ENCODE peak calls at places on chromosomes 7 and 10, in seven cellular contexts. Y is psoas muscle; K is activated CD8-positive, alpha-beta memory T cell treated with anti-CD3 and anti-CD28 coated beads, Interleukin-2, amount 50 U/mL, for 4 hours; S is Right ventricle myocardium superior; I is NCI-H1105; H is iPS-NIHi11; Q is SJSA1. Z is an unnamed sample.

GRCh38 chr10:45640941-45641340 is 31.6 kb downstream of the ZFAND4 start:
- DNase-seq in Y (no peak), K (no peak), S (no peak), I (no peak), H (no peak), Q (no peak), Z (no peak)

GRCh38 chr7:140571537-140572122 is 69.0 kb downstream of the DENND2A start:
- DNase-seq in Y (no peak), K (no peak), S (no peak), I (no peak), H (no peak), Q (no peak), Z (no peak)

GRCh38 chr7:83055197-83055596 is 107.5 kb downstream of the PCLO start:
- DNase-seq in Y (no peak), K (no peak), S (no peak), I (no peak), H (no peak), Q (no peak), Z (no peak)

GRCh38 chr10:33010132-33011037 is 52.4 kb upstream of the ITGB1 start:
- DNase-seq in Y (no peak), K (no peak), S (no peak), I (no peak), H (peak), Q (peak), Z (no peak)

GRCh38 chr10:11164806-11165590 is 147.3 kb downstream of the CELF2 start:
- DNase-seq in Y (peak), K (peak), S (peak), I (no peak), H (peak), Q (no peak), Z (no peak)

GRCh38 chr7:28823582-28823981 is 134.5 kb downstream of the TRIL start:
- DNase-seq in Y (no peak), K (no peak), S (no peak), I (no peak), H (no peak), Q (no peak), Z (no peak)

GRCh38 chr10:22230331-22230833 is 12.6 kb upstream of the EBLN1 start:
- DNase-seq in Y (no peak), K (peak), S (no peak), I (peak), H (peak), Q (peak), Z (no peak)

GRCh38 chr7:124603066-124603465 is 162.5 kb downstream of the GPR37 start:
- DNase-seq in Y (no peak), K (no peak), S (no peak), I (no peak), H (no peak), Q (no peak), Z (no peak)

GRCh38 chr10:92689663-92690210 is at the start of gene HHEX:
- DNase-seq in Y (peak), K (peak), S (peak), I (no peak), H (peak), Q (no peak), Z (no peak)

GRCh38 chr7:6623589-6624245 is 8.3 kb downstream of the ZNF853 start:
- DNase-seq in Y (no peak), K (no peak), S (no peak), I (no peak), H (no peak), Q (no peak), Z (no peak)

GRCh38 chr10:89553064-89553734 is 17.8 kb upstream of the SLC16A12 start:
- DNase-seq in Y (no peak), K (no peak), S (no peak), I (no peak), H (no peak), Q (peak), Z (no peak)

GRCh38 chr10:12707461-12708185 is 293.9 kb downstream of the CCDC3 start:
- DNase-seq in Y (no peak), K (no peak), S (no peak), I (no peak), H (peak), Q (peak), Z (peak)

GRCh38 chr7:47392241-47392759 is 189.6 kb downstream of the TNS3 start:
- DNase-seq in Y (peak), K (no peak), S (peak), I (no peak), H (no peak), Q (no peak), Z (no peak)

GRCh38 chr7:40622830-40623507 is 488.2 kb downstream of the SUGCT start:
- DNase-seq in Y (no peak), K (no peak), S (no peak), I (no peak), H (no peak), Q (no peak), Z (no peak)

GRCh38 chr10:111323567-111323966 is 246.7 kb downstream of the ADRA2A start:
- DNase-seq in Y (no peak), K (no peak), S (no peak), I (no peak), H (no peak), Q (peak), Z (no peak)

GRCh38 chr10:98309366-98310355 is 41.7 kb upstream of the LOXL4 start:
- DNase-seq in Y (peak), K (no peak), S (peak), I (no peak), H (peak), Q (peak), Z (peak)

GRCh38 chr10:106643521-106643920 is 521.0 kb downstream of the SORCS1 start:
- DNase-seq in Y (no peak), K (no peak), S (no peak), I (no peak), H (no peak), Q (no peak), Z (no peak)

GRCh38 chr7:104156842-104157277 is 51.0 kb downstream of the ORC5 start:
- DNase-seq in Y (no peak), K (no peak), S (no peak), I (peak), H (no peak), Q (no peak), Z (no peak)

GRCh38 chr7:43637114-43637806 is 54.4 kb downstream of the STK17A start:
- DNase-seq in Y (no peak), K (no peak), S (no peak), I (no peak), H (no peak), Q (no peak), Z (no peak)

GRCh38 chr7:89771003-89771636 is 383.1 kb upstream of the STEAP1 start:
- DNase-seq in Y (no peak), K (no peak), S (no peak), I (no peak), H (no peak), Q (no peak), Z (no peak)

GRCh38 chr10:103693070-103693811 is 162.1 kb downstream of the SH3PXD2A start:
- DNase-seq in Y (peak), K (peak), S (no peak), I (no peak), H (peak), Q (no peak), Z (no peak)

GRCh38 chr10:18140957-18141888 is 999 bp downstream of the CACNB2 start:
- DNase-seq in Y (no peak), K (no peak), S (no peak), I (no peak), H (peak), Q (no peak), Z (no peak)

GRCh38 chr7:21869785-21870402 is 75.8 kb downstream of the CDCA7L start:
- DNase-seq in Y (no peak), K (no peak), S (no peak), I (no peak), H (no peak), Q (no peak), Z (no peak)

GRCh38 chr7:92639213-92639896 is 49.2 kb upstream of the FAM133B start:
- DNase-seq in Y (no peak), K (no peak), S (no peak), I (no peak), H (no peak), Q (no peak), Z (no peak)

GRCh38 chr7:43058271-43059066 is 54.0 kb upstream of the HECW1 start:
- DNase-seq in Y (no peak), K (no peak), S (no peak), I (no peak), H (no peak), Q (no peak), Z (no peak)

GRCh38 chr7:46320956-46321355 is 399.9 kb upstream of the IGFBP3 start:
- DNase-seq in Y (no peak), K (no peak), S (no peak), I (no peak), H (no peak), Q (no peak), Z (no peak)

GRCh38 chr7:39336457-39336856 is 229.7 kb upstream of the YAE1 start:
- DNase-seq in Y (no peak), K (no peak), S (no peak), I (no peak), H (no peak), Q (peak), Z (no peak)

GRCh38 chr10:89283174-89283987 is 18.5 kb upstream of the IFIT2 start:
- DNase-seq in Y (no peak), K (no peak), S (no peak), I (no peak), H (no peak), Q (peak), Z (no peak)

GRCh38 chr10:44457259-44457658 is 72.4 kb upstream of the CXCL12 start:
- DNase-seq in Y (no peak), K (no peak), S (no peak), I (no peak), H (no peak), Q (no peak), Z (no peak)

GRCh38 chr7:85554294-85554877 is 367.5 kb upstream of the SEMA3D start:
- DNase-seq in Y (no peak), K (no peak), S (no peak), I (peak), H (peak), Q (peak), Z (no peak)

GRCh38 chr10:70692043-70692603 is 19.8 kb downstream of the ADAMTS14 start:
- DNase-seq in Y (no peak), K (no peak), S (no peak), I (no peak), H (no peak), Q (no peak), Z (no peak)

GRCh38 chr10:97644961-97645360 is 4.5 kb downstream of the PI4K2A start:
- DNase-seq in Y (no peak), K (no peak), S (no peak), I (no peak), H (no peak), Q (no peak), Z (no peak)

GRCh38 chr10:22712959-22713852 is 1.2 kb downstream of the PIP4K2A start:
- DNase-seq in Y (peak), K (peak), S (peak), I (no peak), H (peak), Q (peak), Z (peak)

GRCh38 chr10:95394161-95394880 is 103.5 kb upstream of the PDLIM1 start:
- DNase-seq in Y (no peak), K (no peak), S (no peak), I (no peak), H (no peak), Q (no peak), Z (no peak)

GRCh38 chr7:20399516-20399915 is 68.8 kb downstream of the ITGB8 start:
- DNase-seq in Y (no peak), K (no peak), S (no peak), I (no peak), H (no peak), Q (no peak), Z (no peak)

GRCh38 chr10:73886085-73886529 is 11.8 kb upstream of the CAMK2G start:
- DNase-seq in Y (peak), K (peak), S (peak), I (no peak), H (peak), Q (peak), Z (peak)

Z was measured in progenitor cell of endocrine pancreas.